ENCODE peak calls at places on chromosomes 7 and 10, in eight cellular contexts. X is esophagus squamous epithelium, M is cardiac muscle cell, Z is A549, I is PC-9, F is kidney, A is adrenal gland, N is MM.1S. O is an unnamed sample.

GRCh38 chr10:36188054-36188453 is 546.0 kb upstream of the FZD8 start:
- DNase-seq in X (no peak), I (no peak), N (no peak), A (no peak), Z (no peak), M (no peak), F (no peak), O (no peak)

GRCh38 chr10:112981553-112981952 is 31.5 kb downstream of the TCF7L2 start:
- DNase-seq in I (no peak), N (peak; percentile 92), A (no peak), Z (no peak), X (no peak), M (no peak), F (no peak), O (no peak)

GRCh38 chr7:93719546-93719945 is 145.0 kb upstream of the CALCR start:
- DNase-seq in N (no peak), I (no peak), X (no peak), F (no peak), Z (peak; percentile 11), M (no peak), A (no peak), O (no peak)

GRCh38 chr7:81709836-81710235 is 60.0 kb downstream of the HGF start:
- DNase-seq in N (no peak), Z (peak; percentile 57), A (no peak), M (no peak), F (no peak), X (no peak), I (no peak), O (no peak)

GRCh38 chr10:61589547-61590243 is 73.0 kb upstream of the CABCOCO1 start:
- DNase-seq in N (no peak), M (no peak), A (no peak), I (no peak), F (no peak), X (no peak), Z (no peak), O (no peak)

GRCh38 chr7:36021367-36021766 is 131.7 kb upstream of the EEPD1 start:
- DNase-seq in N (peak; percentile 54), M (no peak), A (no peak), X (no peak), F (no peak), Z (peak; percentile 36), I (no peak), O (no peak)

GRCh38 chr10:85008493-85009181 is 680.2 kb downstream of the CCSER2 start:
- DNase-seq in X (no peak), M (no peak), Z (peak; percentile 1), I (no peak), N (no peak), F (no peak), A (no peak), O (no peak)

GRCh38 chr7:84085147-84085546 is 109.4 kb downstream of the SEMA3A start:
- DNase-seq in Z (no peak), F (no peak), M (no peak), N (no peak), I (no peak), A (no peak), X (no peak), O (no peak)

GRCh38 chr7:107180378-107180777 is 11.6 kb downstream of the HBP1 start:
- DNase-seq in F (no peak), I (peak; percentile 35), M (no peak), X (no peak), A (peak; percentile 70), N (no peak), Z (peak; percentile 58), O (no peak)

GRCh38 chr7:138864667-138865066 is 66.7 kb upstream of the ATP6V0A4 start:
- DNase-seq in I (peak; percentile 61), M (no peak), Z (peak; percentile 71), X (no peak), F (no peak), A (peak; percentile 34), N (no peak), O (no peak)

GRCh38 chr7:43643842-43644241 is 60.9 kb downstream of the STK17A start:
- DNase-seq in N (no peak), X (no peak), A (no peak), F (no peak), I (no peak), Z (no peak), M (no peak), O (no peak)

GRCh38 chr7:4633012-4633411 is 49.1 kb upstream of the FOXK1 start:
- DNase-seq in F (peak; percentile 22), Z (peak; percentile 83), I (no peak), N (no peak), X (no peak), M (no peak), A (no peak), O (no peak)

GRCh38 chr7:74586258-74587200 is 71.0 kb upstream of the GTF2I start:
- DNase-seq in M (no peak), I (no peak), X (no peak), F (no peak), Z (no peak), N (no peak), A (no peak), O (no peak)

GRCh38 chr10:4514445-4515108 is 311.4 kb upstream of the AKR1E2 start:
- DNase-seq in X (no peak), I (no peak), N (no peak), Z (no peak), M (no peak), F (peak; percentile 57), A (peak; percentile 73), O (peak; percentile 61)

GRCh38 chr7:127154958-127155357 is 97.8 kb downstream of the GRM8 start:
- DNase-seq in A (no peak), Z (no peak), M (no peak), I (no peak), X (no peak), F (no peak), N (no peak), O (no peak)

GRCh38 chr7:38748056-38748610 is 117.0 kb upstream of the AMPH start:
- DNase-seq in M (peak; percentile 5), I (no peak), Z (peak; percentile 38), F (no peak), A (no peak), N (no peak), X (no peak), O (no peak)

GRCh38 chr7:121166885-121167284 is 161.9 kb upstream of the WNT16 start:
- DNase-seq in I (no peak), A (no peak), Z (no peak), M (no peak), X (no peak), F (no peak), N (no peak), O (no peak)

GRCh38 chr10:131207176-131207575 is 104.3 kb downstream of the TCERG1L start:
- DNase-seq in I (no peak), M (no peak), N (no peak), X (no peak), Z (no peak), A (peak; percentile 15), F (peak; percentile 21), O (no peak)

GRCh38 chr7:152894295-152895170 is 135.0 kb downstream of the ACTR3B start:
- DNase-seq in N (peak; percentile 24), A (peak; percentile 43), F (no peak), X (no peak), M (peak; percentile 71), I (peak; percentile 25), Z (peak; percentile 23), O (no peak)

GRCh38 chr10:130802301-130802700 is 509.2 kb downstream of the TCERG1L start:
- DNase-seq in M (no peak), X (no peak), Z (no peak), F (peak; percentile 11), A (no peak), N (no peak), I (no peak), O (no peak)

GRCh38 chr10:119494224-119495060 is 48.1 kb downstream of the RGS10 start:
- DNase-seq in A (no peak), F (no peak), M (no peak), I (no peak), N (no peak), X (no peak), Z (no peak), O (no peak)

GRCh38 chr7:133009426-133009825 is 72.5 kb downstream of the CHCHD3 start:
- DNase-seq in N (no peak), Z (no peak), X (no peak), M (no peak), F (no peak), A (no peak), I (no peak), O (no peak)

GRCh38 chr10:44703241-44704155 is 207.6 kb upstream of the TMEM72 start:
- DNase-seq in I (no peak), Z (no peak), M (no peak), X (no peak), A (no peak), F (no peak), N (no peak), O (no peak)

GRCh38 chr7:116652793-116653192 is 19.2 kb upstream of the MET start:
- DNase-seq in Z (no peak), I (no peak), M (no peak), X (no peak), A (no peak), F (no peak), N (no peak), O (no peak)

GRCh38 chr7:98021588-98022351 is 31.8 kb upstream of the OCM2 start:
- DNase-seq in F (peak; percentile 87), I (peak; percentile 85), A (peak; percentile 90), X (no peak), M (peak; percentile 84), N (peak; percentile 68), Z (peak; percentile 70), O (peak; percentile 86)

GRCh38 chr10:69413221-69413865 is 3.4 kb downstream of the TACR2 start:
- DNase-seq in I (peak; percentile 49), X (no peak), M (peak; percentile 79), A (peak; percentile 80), F (no peak), Z (peak; percentile 49), N (no peak), O (no peak)
- TF ChIP-seq CTCF in I (peak; percentile 69), X (peak; percentile 39), M (peak; percentile 74), A (peak; percentile 46), F (peak; percentile 67), Z (peak; percentile 43), N (peak; percentile 30), O (peak; percentile 60)

GRCh38 chr7:63041786-63042185 is 956.9 kb upstream of the ZNF722 start:
- DNase-seq in M (no peak), I (no peak), N (no peak), X (no peak), Z (no peak), A (no peak), F (no peak), O (no peak)
- H3K9me3 ChIP-seq in M (no peaks in the 10 kb centered on the region), I (no peaks in the 10 kb centered on the region), N (no peaks in the 10 kb centered on the region), X (no peaks in the 10 kb centered on the region), Z (peaks cover 7% of the 10 kb centered on the region), A (no peaks in the 10 kb centered on the region), F (peaks cover 9% of the 10 kb centered on the region), O (peaks cover 8% of the 10 kb centered on the region)

GRCh38 chr10:75207868-75208167 is 2.8 kb upstream of the VDAC2 start:
- DNase-seq in Z (no peak), N (no peak), I (no peak), M (no peak), F (no peak), A (no peak), X (no peak), O (no peak)
- TF ChIP-seq CTCF in Z (no peak), N (no peak), I (no peak), M (no peak), F (no peak), A (no peak), X (no peak), O (no peak)

DNA sequence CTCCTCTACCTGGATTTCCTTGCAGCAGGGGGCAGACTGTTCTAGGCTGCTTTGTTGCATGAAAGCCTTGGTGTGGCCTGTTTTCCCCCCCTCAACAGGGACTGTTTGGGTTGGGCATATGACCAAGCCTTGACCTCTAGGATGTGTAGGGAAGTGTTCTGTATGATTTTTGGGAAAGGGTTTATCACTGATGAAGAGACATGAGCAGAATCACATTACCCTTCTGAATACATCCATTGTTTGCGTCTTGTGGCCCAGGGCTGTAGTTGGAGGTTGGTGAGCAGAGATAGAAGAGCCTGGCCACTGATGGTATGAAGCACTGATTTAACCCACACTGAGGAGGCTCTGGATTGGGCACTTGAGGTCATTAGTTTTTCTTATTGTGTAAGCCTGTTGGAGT is 26.6 kb downstream of the ZNF12 start:
- DNase-seq in N (no peak), M (no peak), F (no peak), X (no peak), A (no peak), I (no peak), Z (no peak), O (no peak)
- H3K9me3 ChIP-seq in N (peaks cover 4% of the 10 kb centered on the region), M (no peaks in the 10 kb centered on the region), F (peaks cover 87% of the 10 kb centered on the region), X (peaks cover 90% of the 10 kb centered on the region), A (peaks cover 98% of the 10 kb centered on the region), I (peaks cover 79% of the 10 kb centered on the region), Z (peaks cover 100% of the 10 kb centered on the region), O (peaks cover 99% of the 10 kb centered on the region)

O was measured in lower lobe of right lung.